ENCODE peak calls at places on chromosomes 11 and 22, in five cellular contexts. N is T-helper 17 cell, F is cardiac muscle cell, Y is esophagus squamous epithelium, R is ovary. U is an unnamed sample. For H3K9me3, the result is how much of the 10 kb centered on the place peaks cover.

GRCh38 chr11:13334068-13334785 is 56.6 kb downstream of the BMAL1 start:
- DNase-seq in Y (no peak), R (no peak), N (no peak), F (no peak), U (no peak)

GRCh38 chr11:46541593-46542371 is 52.0 kb downstream of the AMBRA1 start:
- DNase-seq in N (no peak), Y (no peak), F (no peak), R (no peak), U (no peak)

GRCh38 chr22:35746248-35746647 is 28.6 kb downstream of the APOL5 start:
- DNase-seq in R (no peak), Y (no peak), F (no peak), N (no peak), U (no peak)

GRCh38 chr11:88384004-88384677 is 46.6 kb upstream of the CTSC start:
- DNase-seq in Y (no peak), F (no peak), R (no peak), N (no peak), U (no peak)

GRCh38 chr11:114559425-114560310 is at the start of gene NXPE1:
- DNase-seq in Y (no peak), F (no peak), R (no peak), N (no peak), U (no peak)

GRCh38 chr11:105033344-105033743 is 1.6 kb downstream of the CASP1 start:
- DNase-seq in R (no peak), F (no peak), Y (no peak), N (no peak), U (no peak)

GRCh38 chr11:32968541-32968940 is 47.1 kb upstream of the DEPDC7 start:
- DNase-seq in F (no peak), R (no peak), N (no peak), Y (no peak), U (no peak)

GRCh38 chr22:41181349-41182241 is 23.5 kb upstream of the L3MBTL2 start:
- DNase-seq in R (no peak), N (no peak), Y (no peak), F (no peak), U (no peak)

GRCh38 chr11:111833524-111833923 is 37.9 kb downstream of the ALG9 start:
- DNase-seq in Y (no peak), R (no peak), N (no peak), F (no peak), U (no peak)

GRCh38 chr11:2581931-2582435 is 117.8 kb downstream of the KCNQ1OT1 start:
- DNase-seq in F (no peak), N (peak), R (peak), Y (no peak), U (peak)

GRCh38 chr22:47397673-47398072 is 635.2 kb downstream of the TBC1D22A start:
- DNase-seq in Y (no peak), R (no peak), N (no peak), F (no peak), U (no peak)
- H3K9me3 ChIP-seq in Y (under half), R (under half), N (under half), F (under half), U (half or more)

DNA sequence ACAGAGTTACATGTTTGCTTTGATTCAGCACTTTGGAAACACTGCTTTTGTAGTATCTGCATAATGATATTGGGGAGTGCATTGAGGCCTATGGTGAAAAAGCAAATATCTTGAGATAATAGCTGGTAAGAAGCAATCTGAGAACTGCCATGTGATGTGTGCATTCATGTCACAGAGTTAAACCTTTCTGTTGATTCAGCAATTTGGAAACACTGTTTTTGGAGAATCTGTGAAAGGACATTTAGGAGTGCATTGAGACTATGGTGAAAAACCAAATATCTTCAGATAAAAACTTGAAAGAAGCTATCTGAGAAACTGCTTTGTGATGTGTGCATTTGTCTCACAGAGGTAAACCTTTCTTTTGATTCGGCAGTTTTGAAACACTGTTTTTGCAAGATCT is 346.8 kb downstream of the OR4C45 start:
- DNase-seq in F (no peak), R (no peak), N (no peak), Y (no peak), U (no peak)
- H3K9me3 ChIP-seq in F (under half), R (under half), N (under half), Y (under half), U (half or more)

GRCh38 chr11:102436546-102436945 is 16.0 kb downstream of the TMEM123 start:
- DNase-seq in N (no peak), F (no peak), Y (no peak), R (no peak), U (no peak)
- H3K9me3 ChIP-seq in N (under half), F (under half), Y (under half), R (under half), U (half or more)

GRCh38 chr11:61281581-61282250 is 13.4 kb downstream of the VWCE start:
- DNase-seq in Y (no peak), R (peak), F (peak), N (no peak), U (peak)
- H3K9me3 ChIP-seq in Y (under half), R (under half), F (under half), N (under half), U (under half)

GRCh38 chr11:91091564-91091963 is 868.7 kb upstream of the CHORDC1 start:
- DNase-seq in N (no peak), Y (no peak), R (no peak), F (no peak), U (no peak)

GRCh38 chr11:91093141-91093540 is 870.3 kb upstream of the CHORDC1 start:
- DNase-seq in F (no peak), N (no peak), Y (no peak), R (no peak), U (no peak)

GRCh38 chr11:91100432-91100831 is 877.6 kb upstream of the CHORDC1 start:
- DNase-seq in R (no peak), Y (no peak), F (no peak), N (no peak), U (no peak)

DNA sequence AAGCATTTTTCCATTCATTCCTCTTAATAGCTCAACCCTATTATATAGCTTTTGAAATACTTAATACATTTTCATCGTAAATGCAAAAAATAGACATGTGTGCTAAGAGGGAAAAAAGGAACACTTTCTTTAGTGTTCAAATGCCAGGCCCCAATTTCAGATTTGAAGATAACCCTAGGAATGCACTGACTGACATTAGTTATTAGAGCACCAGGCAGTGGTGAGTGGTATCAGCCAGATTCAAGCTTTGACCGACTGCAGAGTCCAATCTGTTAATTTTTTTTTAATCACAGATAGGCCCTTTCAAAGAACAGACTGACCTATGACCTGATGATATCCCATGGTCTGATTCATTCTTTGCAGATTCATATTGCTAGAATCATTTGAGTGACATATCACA is 874.2 kb upstream of the CHORDC1 start:
- DNase-seq in R (no peak), N (no peak), F (no peak), Y (no peak), U (no peak)
- H3K9me3 ChIP-seq in R (under half), N (under half), F (under half), Y (under half), U (under half)

GRCh38 chr11:71060358-71060757 is 192.0 kb downstream of the SHANK2 start:
- DNase-seq in N (no peak), F (no peak), R (no peak), Y (no peak), U (peak)
- H3K9me3 ChIP-seq in N (under half), F (under half), R (under half), Y (under half), U (under half)